ENCODE peak calls at places on chromosomes 6 and 20, in six cellular contexts. One of them, this sample, is unnamed. For H3K4me1, the result is how much of the 10 kb centered on the place peaks cover.

GRCh38 chr6:100538086-100538485 is 73.4 kb upstream of the SIM1 start:
- DNase-seq in PC-3: no peak
- DNase-seq in IMR-90: no peak
- DNase-seq in cardiac muscle cell: no peak
- DNase-seq in heart right ventricle: no peak
- DNase-seq in right lobe of liver: no peak
- DNase-seq in this sample: no peak

GRCh38 chr6:29561618-29562181 is 2.2 kb upstream of the UBD start:
- DNase-seq in right lobe of liver: no peak
- DNase-seq in heart right ventricle: no peak
- DNase-seq in PC-3: no peak
- DNase-seq in IMR-90: no peak
- DNase-seq in cardiac muscle cell: no peak
- DNase-seq in this sample: no peak

GRCh38 chr6:125114248-125114858 is 39.2 kb upstream of the TPD52L1 start:
- DNase-seq in IMR-90: peak
- DNase-seq in cardiac muscle cell: peak
- DNase-seq in right lobe of liver: peak
- DNase-seq in heart right ventricle: no peak
- DNase-seq in PC-3: peak
- DNase-seq in this sample: peak

GRCh38 chr6:105733556-105734162 is 330.8 kb upstream of the PREP start:
- DNase-seq in right lobe of liver: no peak
- DNase-seq in cardiac muscle cell: peak
- DNase-seq in heart right ventricle: no peak
- DNase-seq in IMR-90: peak
- DNase-seq in PC-3: peak
- DNase-seq in this sample: peak

GRCh38 chr6:19879663-19880062 is 42.5 kb downstream of the ID4 start:
- DNase-seq in PC-3: peak
- DNase-seq in IMR-90: no peak
- DNase-seq in right lobe of liver: no peak
- DNase-seq in heart right ventricle: no peak
- DNase-seq in cardiac muscle cell: no peak
- DNase-seq in this sample: no peak

GRCh38 chr6:148868314-148868713 is 121.5 kb downstream of the UST start:
- DNase-seq in PC-3: peak
- DNase-seq in cardiac muscle cell: no peak
- DNase-seq in right lobe of liver: no peak
- DNase-seq in heart right ventricle: no peak
- DNase-seq in IMR-90: peak
- DNase-seq in this sample: peak

GRCh38 chr6:22313796-22314195 is 17.0 kb upstream of the PRL start:
- DNase-seq in cardiac muscle cell: no peak
- DNase-seq in IMR-90: no peak
- DNase-seq in right lobe of liver: no peak
- DNase-seq in heart right ventricle: no peak
- DNase-seq in PC-3: no peak
- DNase-seq in this sample: peak

GRCh38 chr20:49276201-49276894 is 1.5 kb downstream of the ZNFX1 start:
- DNase-seq in PC-3: peak
- DNase-seq in heart right ventricle: no peak
- DNase-seq in IMR-90: peak
- DNase-seq in right lobe of liver: no peak
- DNase-seq in cardiac muscle cell: no peak
- DNase-seq in this sample: peak

GRCh38 chr6:43608310-43608763 is 20.7 kb downstream of the GTPBP2 start:
- DNase-seq in IMR-90: peak
- DNase-seq in cardiac muscle cell: peak
- DNase-seq in heart right ventricle: no peak
- DNase-seq in PC-3: peak
- DNase-seq in right lobe of liver: peak
- DNase-seq in this sample: peak

GRCh38 chr20:9301129-9302072 is 213.0 kb upstream of the LAMP5 start:
- DNase-seq in right lobe of liver: no peak
- DNase-seq in IMR-90: peak
- DNase-seq in cardiac muscle cell: no peak
- DNase-seq in PC-3: peak
- DNase-seq in heart right ventricle: no peak
- DNase-seq in this sample: peak

GRCh38 chr6:32837651-32838113 is 857 bp downstream of the TAP2 start:
- DNase-seq in PC-3: peak
- DNase-seq in heart right ventricle: no peak
- DNase-seq in cardiac muscle cell: no peak
- DNase-seq in IMR-90: no peak
- DNase-seq in right lobe of liver: no peak
- DNase-seq in this sample: no peak

GRCh38 chr20:52083627-52084232 is 107.8 kb downstream of the ZFP64 start:
- DNase-seq in heart right ventricle: no peak
- DNase-seq in right lobe of liver: no peak
- DNase-seq in IMR-90: peak
- DNase-seq in PC-3: peak
- DNase-seq in cardiac muscle cell: peak
- DNase-seq in this sample: peak

GRCh38 chr20:24762371-24762770 is 186.7 kb upstream of the CST7 start:
- DNase-seq in cardiac muscle cell: no peak
- DNase-seq in IMR-90: no peak
- DNase-seq in PC-3: no peak
- DNase-seq in heart right ventricle: no peak
- DNase-seq in right lobe of liver: peak
- DNase-seq in this sample: no peak

GRCh38 chr6:26536571-26537159 is 1.5 kb upstream of the HMGN4 start:
- DNase-seq in right lobe of liver: no peak
- DNase-seq in PC-3: peak
- DNase-seq in IMR-90: peak
- DNase-seq in heart right ventricle: no peak
- DNase-seq in cardiac muscle cell: peak
- DNase-seq in this sample: peak

GRCh38 chr6:2744778-2745177 is 5.9 kb downstream of the MYLK4 start:
- DNase-seq in right lobe of liver: no peak
- DNase-seq in cardiac muscle cell: no peak
- DNase-seq in IMR-90: no peak
- DNase-seq in heart right ventricle: no peak
- DNase-seq in PC-3: no peak
- DNase-seq in this sample: no peak
- H3K4me1 ChIP-seq in right lobe of liver: under half
- H3K4me1 ChIP-seq in cardiac muscle cell: half or more
- H3K4me1 ChIP-seq in IMR-90: under half
- H3K4me1 ChIP-seq in heart right ventricle: under half
- H3K4me1 ChIP-seq in PC-3: under half
- H3K4me1 ChIP-seq in this sample: under half

GRCh38 chr6:96562886-96563285 is at the start of gene FHL5:
- DNase-seq in PC-3: no peak
- DNase-seq in heart right ventricle: no peak
- DNase-seq in cardiac muscle cell: no peak
- DNase-seq in IMR-90: no peak
- DNase-seq in right lobe of liver: no peak
- DNase-seq in this sample: no peak

GRCh38 chr6:96563853-96564252 is 925 bp downstream of the FHL5 start:
- DNase-seq in cardiac muscle cell: no peak
- DNase-seq in right lobe of liver: no peak
- DNase-seq in IMR-90: no peak
- DNase-seq in PC-3: no peak
- DNase-seq in heart right ventricle: no peak
- DNase-seq in this sample: no peak
- H3K4me3 ChIP-seq in cardiac muscle cell: no peak
- H3K4me3 ChIP-seq in right lobe of liver: no peak
- H3K4me3 ChIP-seq in IMR-90: no peak
- H3K4me3 ChIP-seq in PC-3: no peak
- H3K4me3 ChIP-seq in heart right ventricle: peak
- H3K4me3 ChIP-seq in this sample: no peak

GRCh38 chr6:14817068-14817467 is 428.8 kb upstream of the JARID2 start:
- DNase-seq in PC-3: no peak
- DNase-seq in IMR-90: no peak
- DNase-seq in cardiac muscle cell: no peak
- DNase-seq in heart right ventricle: no peak
- DNase-seq in right lobe of liver: peak
- DNase-seq in this sample: no peak
- H3K4me1 ChIP-seq in PC-3: under half
- H3K4me1 ChIP-seq in IMR-90: under half
- H3K4me1 ChIP-seq in cardiac muscle cell: under half
- H3K4me1 ChIP-seq in heart right ventricle: under half
- H3K4me1 ChIP-seq in right lobe of liver: under half
- H3K4me1 ChIP-seq in this sample: under half

GRCh38 chr6:36386495-36387439 is 702 bp downstream of the ETV7 start:
- DNase-seq in PC-3: peak
- DNase-seq in right lobe of liver: no peak
- DNase-seq in cardiac muscle cell: no peak
- DNase-seq in heart right ventricle: peak
- DNase-seq in IMR-90: peak
- DNase-seq in this sample: peak

GRCh38 chr6:36383608-36384007 is 3.9 kb downstream of the ETV7 start:
- DNase-seq in IMR-90: no peak
- DNase-seq in heart right ventricle: no peak
- DNase-seq in cardiac muscle cell: no peak
- DNase-seq in right lobe of liver: peak
- DNase-seq in PC-3: peak
- DNase-seq in this sample: no peak

GRCh38 chr6:36389353-36389752 is 1.9 kb upstream of the ETV7 start:
- DNase-seq in right lobe of liver: no peak
- DNase-seq in cardiac muscle cell: no peak
- DNase-seq in IMR-90: no peak
- DNase-seq in heart right ventricle: no peak
- DNase-seq in PC-3: no peak
- DNase-seq in this sample: no peak

GRCh38 chr6:36384095-36384494 is 3.4 kb downstream of the ETV7 start:
- DNase-seq in right lobe of liver: peak
- DNase-seq in cardiac muscle cell: no peak
- DNase-seq in heart right ventricle: no peak
- DNase-seq in IMR-90: no peak
- DNase-seq in PC-3: no peak
- DNase-seq in this sample: no peak

GRCh38 chr6:36387440-36388303 is at the start of gene ETV7:
- DNase-seq in cardiac muscle cell: peak
- DNase-seq in IMR-90: peak
- DNase-seq in PC-3: peak
- DNase-seq in heart right ventricle: peak
- DNase-seq in right lobe of liver: no peak
- DNase-seq in this sample: no peak
- H3K4me3 ChIP-seq in cardiac muscle cell: peak
- H3K4me3 ChIP-seq in IMR-90: peak
- H3K4me3 ChIP-seq in PC-3: peak
- H3K4me3 ChIP-seq in heart right ventricle: peak
- H3K4me3 ChIP-seq in right lobe of liver: peak
- H3K4me3 ChIP-seq in this sample: peak

This sample was measured in HAP-1.